ENCODE peak calls at places on chromosomes 11 and 22, in eight cellular contexts. One of them, this sample, is unnamed.
A peak's percentile ranks its signal among the peaks of the same experiment; 100 is the strongest.

GRCh38 chr11:3188496-3189192 is 23.5 kb upstream of the OSBPL5 start:
- DNase-seq in mammary epithelial cell: no peak
- DNase-seq in cardiac muscle cell: no peak
- DNase-seq in IMR-90: no peak
- DNase-seq in stomach: no peak
- DNase-seq in osteocyte: no peak
- DNase-seq in A549: no peak
- DNase-seq in fibroblast of mammary gland: no peak
- DNase-seq in this sample: no peak

GRCh38 chr11:120386318-120386717 is 50.1 kb downstream of the ARHGEF12 start:
- DNase-seq in stomach: no peak
- DNase-seq in IMR-90: no peak
- DNase-seq in osteocyte: no peak
- DNase-seq in cardiac muscle cell: no peak
- DNase-seq in mammary epithelial cell: no peak
- DNase-seq in A549: no peak
- DNase-seq in fibroblast of mammary gland: no peak
- DNase-seq in this sample: no peak

GRCh38 chr11:113806403-113806802 is 26.8 kb downstream of the CLDN25 start:
- DNase-seq in stomach: no peak
- DNase-seq in mammary epithelial cell: peak; percentile 21
- DNase-seq in cardiac muscle cell: peak; percentile 44
- DNase-seq in IMR-90: peak; percentile 7
- DNase-seq in A549: peak; percentile 35
- DNase-seq in osteocyte: no peak
- DNase-seq in fibroblast of mammary gland: peak; percentile 22
- DNase-seq in this sample: peak; percentile 31

GRCh38 chr11:106424111-106424510 is 346.6 kb downstream of the AASDHPPT start:
- DNase-seq in cardiac muscle cell: peak; percentile 74
- DNase-seq in IMR-90: peak; percentile 83
- DNase-seq in osteocyte: no peak
- DNase-seq in stomach: no peak
- DNase-seq in A549: peak; percentile 1
- DNase-seq in mammary epithelial cell: peak; percentile 85
- DNase-seq in fibroblast of mammary gland: peak; percentile 91
- DNase-seq in this sample: peak; percentile 65

GRCh38 chr11:82229346-82229745 is 504.3 kb downstream of the FAM181B start:
- DNase-seq in fibroblast of mammary gland: peak; percentile 28
- DNase-seq in A549: peak; percentile 13
- DNase-seq in mammary epithelial cell: peak; percentile 2
- DNase-seq in IMR-90: no peak
- DNase-seq in cardiac muscle cell: peak; percentile 15
- DNase-seq in osteocyte: no peak
- DNase-seq in stomach: no peak
- DNase-seq in this sample: no peak

GRCh38 chr11:45109400-45109799 is 37.0 kb upstream of the PRDM11 start:
- DNase-seq in osteocyte: no peak
- DNase-seq in A549: no peak
- DNase-seq in stomach: no peak
- DNase-seq in IMR-90: no peak
- DNase-seq in mammary epithelial cell: no peak
- DNase-seq in fibroblast of mammary gland: no peak
- DNase-seq in cardiac muscle cell: no peak
- DNase-seq in this sample: no peak

GRCh38 chr22:24322522-24322921 is 51.9 kb downstream of the SPECC1L start:
- DNase-seq in cardiac muscle cell: no peak
- DNase-seq in mammary epithelial cell: no peak
- DNase-seq in IMR-90: no peak
- DNase-seq in stomach: no peak
- DNase-seq in osteocyte: no peak
- DNase-seq in fibroblast of mammary gland: peak; percentile 54
- DNase-seq in A549: no peak
- DNase-seq in this sample: no peak

GRCh38 chr11:8273281-8273680 is 9.6 kb upstream of the LMO1 start:
- DNase-seq in cardiac muscle cell: peak; percentile 38
- DNase-seq in fibroblast of mammary gland: peak; percentile 19
- DNase-seq in A549: no peak
- DNase-seq in osteocyte: no peak
- DNase-seq in stomach: no peak
- DNase-seq in mammary epithelial cell: peak; percentile 46
- DNase-seq in IMR-90: peak; percentile 29
- DNase-seq in this sample: no peak

DNA sequence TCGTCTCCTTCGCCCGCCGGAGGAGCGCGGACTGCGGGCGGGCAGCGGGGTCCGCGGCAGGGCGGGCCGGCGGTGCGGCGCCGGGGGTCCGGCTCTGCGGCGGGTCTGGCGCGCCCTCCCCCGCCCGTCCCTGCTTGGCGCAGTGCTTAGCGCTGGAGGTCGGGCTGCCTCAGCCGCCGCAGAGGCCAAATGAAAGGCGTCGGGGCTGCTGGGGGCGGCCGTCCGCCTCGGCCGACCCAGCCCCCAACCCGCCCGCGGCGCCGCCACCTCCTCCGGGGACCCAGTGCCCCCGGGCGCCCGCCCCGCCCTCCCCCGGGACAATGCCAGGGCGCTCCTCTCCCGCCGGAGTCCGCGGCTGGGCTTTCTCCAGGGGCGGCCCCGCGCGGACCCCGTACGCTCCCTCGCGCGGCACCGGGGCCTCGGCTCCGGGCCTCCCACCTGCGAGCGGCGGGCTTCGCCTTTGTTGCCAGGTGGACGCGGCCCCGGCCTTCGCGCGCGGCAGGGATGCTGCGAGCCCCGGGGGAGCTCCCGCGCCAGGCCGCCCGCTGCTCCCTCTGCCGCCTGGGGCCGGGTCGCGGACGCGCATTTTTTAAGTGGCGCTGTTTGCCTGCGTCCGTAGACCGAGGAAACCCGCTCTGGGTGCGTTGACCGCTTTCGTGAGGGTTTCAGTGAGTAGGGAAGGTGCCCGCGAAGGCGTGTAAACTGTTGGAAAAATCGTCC is 575 bp downstream of the APLP2 start:
- DNase-seq in stomach: peak; percentile 60
- DNase-seq in A549: no peak
- DNase-seq in cardiac muscle cell: peak; percentile 46
- DNase-seq in mammary epithelial cell: peak; percentile 27
- DNase-seq in fibroblast of mammary gland: no peak
- DNase-seq in IMR-90: peak; percentile 13
- DNase-seq in osteocyte: peak; percentile 86
- DNase-seq in this sample: peak; percentile 10
- TF ChIP-seq CTCF in stomach: no peak
- TF ChIP-seq CTCF in A549: no peak
- TF ChIP-seq CTCF in cardiac muscle cell: peak; percentile 18
- TF ChIP-seq CTCF in mammary epithelial cell: no peak
- TF ChIP-seq CTCF in fibroblast of mammary gland: no peak
- TF ChIP-seq CTCF in IMR-90: peak; percentile 17
- TF ChIP-seq CTCF in osteocyte: peak; percentile 10
- TF ChIP-seq CTCF in this sample: peak; percentile 40

DNA sequence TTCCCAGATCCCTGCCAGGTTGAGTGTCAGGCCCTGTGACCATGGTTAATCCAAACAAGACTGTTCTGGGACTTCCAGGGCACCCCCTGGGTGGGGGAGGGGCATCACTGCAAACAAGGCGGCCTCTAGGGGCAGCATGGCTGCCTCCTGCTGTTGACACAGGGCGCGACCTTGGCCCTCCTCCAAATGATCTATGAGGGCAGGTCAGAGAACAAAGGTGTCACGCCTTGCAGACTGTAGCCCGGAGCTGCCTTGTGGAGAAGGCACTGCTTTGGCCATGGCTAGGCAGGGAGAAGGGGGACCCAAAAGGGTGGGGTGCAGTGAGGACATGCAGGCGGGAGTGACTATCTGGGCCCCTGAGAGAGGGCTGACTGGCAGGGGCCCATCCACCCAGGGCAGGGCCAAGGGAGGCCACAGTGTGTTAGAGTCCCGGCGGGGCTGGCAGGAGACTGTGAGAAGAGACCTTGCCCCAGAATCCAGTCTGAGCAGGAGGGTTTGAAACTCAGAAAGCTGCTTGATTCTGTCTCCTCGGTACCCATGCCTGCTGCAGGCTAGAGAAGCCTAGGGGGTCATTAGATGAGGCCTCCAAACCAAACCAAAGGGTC is 35.6 kb downstream of the KCNC1 start:
- DNase-seq in A549: peak; percentile 20
- DNase-seq in IMR-90: no peak
- DNase-seq in mammary epithelial cell: no peak
- DNase-seq in cardiac muscle cell: no peak
- DNase-seq in stomach: peak; percentile 50
- DNase-seq in osteocyte: no peak
- DNase-seq in fibroblast of mammary gland: no peak
- DNase-seq in this sample: no peak
- TF ChIP-seq CTCF in A549: no peak
- TF ChIP-seq CTCF in IMR-90: no peak
- TF ChIP-seq CTCF in mammary epithelial cell: peak; percentile 3
- TF ChIP-seq CTCF in cardiac muscle cell: peak; percentile 13
- TF ChIP-seq CTCF in stomach: no peak
- TF ChIP-seq CTCF in osteocyte: no peak
- TF ChIP-seq CTCF in fibroblast of mammary gland: peak; percentile 9
- TF ChIP-seq CTCF in this sample: no peak

GRCh38 chr11:111379500-111380136 is 543 bp upstream of the POU2AF1 start:
- DNase-seq in fibroblast of mammary gland: no peak
- DNase-seq in stomach: no peak
- DNase-seq in IMR-90: no peak
- DNase-seq in cardiac muscle cell: no peak
- DNase-seq in mammary epithelial cell: no peak
- DNase-seq in A549: no peak
- DNase-seq in osteocyte: no peak
- DNase-seq in this sample: no peak
- TF ChIP-seq CTCF in fibroblast of mammary gland: no peak
- TF ChIP-seq CTCF in stomach: no peak
- TF ChIP-seq CTCF in IMR-90: no peak
- TF ChIP-seq CTCF in cardiac muscle cell: no peak
- TF ChIP-seq CTCF in mammary epithelial cell: no peak
- TF ChIP-seq CTCF in A549: no peak
- TF ChIP-seq CTCF in osteocyte: no peak
- TF ChIP-seq CTCF in this sample: no peak

DNA sequence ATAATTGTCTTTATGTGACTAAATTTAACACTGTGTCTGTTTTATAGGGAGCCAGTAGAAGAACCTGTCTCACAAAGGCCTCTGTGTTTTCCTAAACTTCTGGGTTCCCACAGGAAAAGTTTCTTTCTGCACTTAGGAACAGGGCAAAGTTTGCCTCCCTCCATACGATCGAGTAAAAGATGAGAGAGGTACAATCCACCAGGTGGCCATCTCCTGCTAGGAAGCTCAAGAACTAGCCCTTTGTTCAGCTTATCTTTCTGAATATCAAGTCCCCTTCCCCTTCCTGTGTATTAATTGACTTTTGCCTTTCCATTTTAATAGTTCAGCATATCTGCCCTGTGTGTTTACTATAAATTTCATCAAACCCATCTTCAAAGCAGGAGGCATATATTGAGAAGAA is 18.0 kb downstream of the CSNK2A3 start:
- DNase-seq in stomach: no peak
- DNase-seq in cardiac muscle cell: no peak
- DNase-seq in A549: no peak
- DNase-seq in mammary epithelial cell: no peak
- DNase-seq in IMR-90: no peak
- DNase-seq in fibroblast of mammary gland: no peak
- DNase-seq in osteocyte: no peak
- DNase-seq in this sample: no peak
- TF ChIP-seq CTCF in stomach: no peak
- TF ChIP-seq CTCF in cardiac muscle cell: no peak
- TF ChIP-seq CTCF in A549: no peak
- TF ChIP-seq CTCF in mammary epithelial cell: no peak
- TF ChIP-seq CTCF in IMR-90: no peak
- TF ChIP-seq CTCF in fibroblast of mammary gland: no peak
- TF ChIP-seq CTCF in osteocyte: no peak
- TF ChIP-seq CTCF in this sample: no peak

GRCh38 chr22:45564349-45565030 is 61.8 kb downstream of the FBLN1 start:
- DNase-seq in mammary epithelial cell: no peak
- DNase-seq in osteocyte: no peak
- DNase-seq in stomach: no peak
- DNase-seq in IMR-90: no peak
- DNase-seq in cardiac muscle cell: no peak
- DNase-seq in A549: no peak
- DNase-seq in fibroblast of mammary gland: no peak
- DNase-seq in this sample: no peak
- TF ChIP-seq CTCF in mammary epithelial cell: no peak
- TF ChIP-seq CTCF in osteocyte: no peak
- TF ChIP-seq CTCF in stomach: no peak
- TF ChIP-seq CTCF in IMR-90: no peak
- TF ChIP-seq CTCF in cardiac muscle cell: no peak
- TF ChIP-seq CTCF in A549: no peak
- TF ChIP-seq CTCF in fibroblast of mammary gland: no peak
- TF ChIP-seq CTCF in this sample: no peak

DNA sequence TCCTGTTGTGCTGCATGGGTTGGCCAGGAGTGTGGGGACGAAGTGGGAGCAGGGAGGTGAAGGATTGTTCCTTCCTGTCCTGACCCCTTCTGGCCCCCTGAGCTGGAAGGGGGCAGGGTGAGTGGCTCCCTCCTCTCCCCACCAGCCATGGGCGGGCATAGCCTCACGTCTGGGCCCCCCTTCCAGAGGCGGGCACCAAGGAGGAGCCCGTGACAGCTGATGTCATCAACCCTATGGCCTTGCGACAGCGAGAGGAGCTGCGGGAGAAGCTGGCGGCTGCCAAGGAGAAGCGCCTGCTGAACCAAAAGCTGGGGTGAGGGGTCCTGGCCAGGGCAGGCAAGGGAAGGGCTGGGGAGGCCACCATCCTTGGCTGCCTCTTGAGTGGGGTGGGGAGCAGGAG is 3.4 kb downstream of the SART1 start:
- DNase-seq in A549: no peak
- DNase-seq in fibroblast of mammary gland: no peak
- DNase-seq in osteocyte: no peak
- DNase-seq in cardiac muscle cell: no peak
- DNase-seq in IMR-90: no peak
- DNase-seq in stomach: no peak
- DNase-seq in mammary epithelial cell: no peak
- DNase-seq in this sample: no peak
- TF ChIP-seq CTCF in A549: no peak
- TF ChIP-seq CTCF in fibroblast of mammary gland: no peak
- TF ChIP-seq CTCF in osteocyte: no peak
- TF ChIP-seq CTCF in cardiac muscle cell: no peak
- TF ChIP-seq CTCF in IMR-90: no peak
- TF ChIP-seq CTCF in stomach: no peak
- TF ChIP-seq CTCF in mammary epithelial cell: no peak
- TF ChIP-seq CTCF in this sample: no peak

GRCh38 chr11:112553340-112553739 is 292.7 kb upstream of the PLET1 start:
- DNase-seq in osteocyte: no peak
- DNase-seq in fibroblast of mammary gland: no peak
- DNase-seq in IMR-90: no peak
- DNase-seq in mammary epithelial cell: no peak
- DNase-seq in A549: no peak
- DNase-seq in cardiac muscle cell: no peak
- DNase-seq in stomach: no peak
- DNase-seq in this sample: no peak

GRCh38 chr11:112558691-112559090 is 298.0 kb upstream of the PLET1 start:
- DNase-seq in cardiac muscle cell: peak; percentile 54
- DNase-seq in IMR-90: peak; percentile 43
- DNase-seq in fibroblast of mammary gland: peak; percentile 22
- DNase-seq in A549: no peak
- DNase-seq in mammary epithelial cell: no peak
- DNase-seq in osteocyte: no peak
- DNase-seq in stomach: no peak
- DNase-seq in this sample: peak; percentile 16

GRCh38 chr11:112554586-112554985 is 293.9 kb upstream of the PLET1 start:
- DNase-seq in fibroblast of mammary gland: no peak
- DNase-seq in osteocyte: no peak
- DNase-seq in A549: no peak
- DNase-seq in mammary epithelial cell: no peak
- DNase-seq in IMR-90: no peak
- DNase-seq in stomach: no peak
- DNase-seq in cardiac muscle cell: no peak
- DNase-seq in this sample: no peak

GRCh38 chr11:112555491-112556364 is 295.1 kb upstream of the PLET1 start:
- DNase-seq in IMR-90: peak; percentile 35
- DNase-seq in mammary epithelial cell: peak; percentile 9
- DNase-seq in cardiac muscle cell: peak; percentile 61
- DNase-seq in A549: peak; percentile 12
- DNase-seq in fibroblast of mammary gland: peak; percentile 28
- DNase-seq in osteocyte: no peak
- DNase-seq in stomach: peak; percentile 77
- DNase-seq in this sample: peak; percentile 28
- TF ChIP-seq CTCF in IMR-90: peak; percentile 70
- TF ChIP-seq CTCF in mammary epithelial cell: peak; percentile 58
- TF ChIP-seq CTCF in cardiac muscle cell: peak; percentile 83
- TF ChIP-seq CTCF in A549: peak; percentile 37
- TF ChIP-seq CTCF in fibroblast of mammary gland: peak; percentile 76
- TF ChIP-seq CTCF in osteocyte: peak; percentile 44
- TF ChIP-seq CTCF in stomach: peak; percentile 45
- TF ChIP-seq CTCF in this sample: peak; percentile 85

This sample was measured in HFFc6.